ENCODE peak calls at places on chromosomes 2 and 18, in four cellular contexts. One of them, this sample, is unnamed.

GRCh38 chr2:232365621-232366321 is 12.8 kb upstream of the ALPP start:
- DNase-seq in tibial artery: no peak
- DNase-seq in hepatocyte: peak; percentile 63
- DNase-seq in neuronal stem cell: no peak
- DNase-seq in this sample: peak; percentile 35

GRCh38 chr2:115549731-115550130 is 1107.3 kb downstream of the DPP10 start:
- DNase-seq in tibial artery: no peak
- DNase-seq in hepatocyte: no peak
- DNase-seq in neuronal stem cell: no peak
- DNase-seq in this sample: no peak

GRCh38 chr18:35971661-35972196 is 750 bp upstream of the RMP24 start:
- DNase-seq in tibial artery: no peak
- DNase-seq in hepatocyte: peak; percentile 13
- DNase-seq in neuronal stem cell: no peak
- DNase-seq in this sample: no peak

GRCh38 chr2:199739413-199740110 is 111.4 kb downstream of the FTCDNL1 start:
- DNase-seq in tibial artery: peak; percentile 59
- DNase-seq in hepatocyte: peak; percentile 83
- DNase-seq in neuronal stem cell: peak; percentile 68
- DNase-seq in this sample: peak; percentile 69

GRCh38 chr2:19364014-19364413 is 5.6 kb upstream of the OSR1 start:
- DNase-seq in tibial artery: no peak
- DNase-seq in hepatocyte: no peak
- DNase-seq in neuronal stem cell: no peak
- DNase-seq in this sample: no peak

GRCh38 chr2:24274809-24275208 is 85.5 kb downstream of the ITSN2 start:
- DNase-seq in tibial artery: no peak
- DNase-seq in hepatocyte: no peak
- DNase-seq in neuronal stem cell: no peak
- DNase-seq in this sample: no peak

GRCh38 chr2:19861771-19862170 is 40.0 kb downstream of the TTC32 start:
- DNase-seq in tibial artery: no peak
- DNase-seq in hepatocyte: no peak
- DNase-seq in neuronal stem cell: no peak
- DNase-seq in this sample: no peak

GRCh38 chr18:24112874-24113615 is 25.8 kb upstream of the CABYR start:
- DNase-seq in tibial artery: no peak
- DNase-seq in hepatocyte: peak; percentile 77
- DNase-seq in neuronal stem cell: no peak
- DNase-seq in this sample: no peak

GRCh38 chr2:88680266-88680902 is 11.1 kb upstream of the RPIA start:
- DNase-seq in tibial artery: no peak
- DNase-seq in hepatocyte: no peak
- DNase-seq in neuronal stem cell: no peak
- DNase-seq in this sample: no peak

GRCh38 chr18:59926131-59926530 is 26.3 kb downstream of the PMAIP1 start:
- DNase-seq in tibial artery: no peak
- DNase-seq in hepatocyte: no peak
- DNase-seq in neuronal stem cell: no peak
- DNase-seq in this sample: no peak

GRCh38 chr2:237904806-237905599 is 45.6 kb downstream of the RAMP1 start:
- DNase-seq in tibial artery: peak; percentile 74
- DNase-seq in hepatocyte: no peak
- DNase-seq in neuronal stem cell: no peak
- DNase-seq in this sample: peak; percentile 81

GRCh38 chr2:61910603-61911002 is 5.1 kb downstream of the COMMD1 start:
- DNase-seq in tibial artery: no peak
- DNase-seq in hepatocyte: no peak
- DNase-seq in neuronal stem cell: no peak
- DNase-seq in this sample: no peak

GRCh38 chr18:54129448-54130134 is 94.9 kb downstream of the MBD2 start:
- DNase-seq in tibial artery: no peak
- DNase-seq in hepatocyte: no peak
- DNase-seq in neuronal stem cell: no peak
- DNase-seq in this sample: no peak

GRCh38 chr2:242064364-242065250 is 195.1 kb downstream of the RTP5 start:
- DNase-seq in tibial artery: no peak
- DNase-seq in hepatocyte: no peak
- DNase-seq in neuronal stem cell: no peak
- DNase-seq in this sample: no peak

GRCh38 chr2:217184242-217184641 is 324.4 kb upstream of the TNP1 start:
- DNase-seq in tibial artery: no peak
- DNase-seq in hepatocyte: no peak
- DNase-seq in neuronal stem cell: no peak
- DNase-seq in this sample: no peak

GRCh38 chr2:112155331-112156151 is 17.4 kb downstream of the FBLN7 start:
- DNase-seq in tibial artery: no peak
- DNase-seq in hepatocyte: no peak
- DNase-seq in neuronal stem cell: no peak
- DNase-seq in this sample: no peak

GRCh38 chr2:159553727-159554126 is 62.6 kb downstream of the BAZ2B start:
- DNase-seq in tibial artery: no peak
- DNase-seq in hepatocyte: no peak
- DNase-seq in neuronal stem cell: no peak
- DNase-seq in this sample: no peak

GRCh38 chr2:226977775-226978190 is 141.9 kb downstream of the RHBDD1 start:
- DNase-seq in tibial artery: no peak
- DNase-seq in hepatocyte: peak; percentile 19
- DNase-seq in neuronal stem cell: no peak
- DNase-seq in this sample: no peak

GRCh38 chr2:129849559-129850160 is 129.8 kb upstream of the RAB6C start:
- DNase-seq in tibial artery: no peak
- DNase-seq in hepatocyte: peak; percentile 84
- DNase-seq in neuronal stem cell: peak; percentile 73
- DNase-seq in this sample: peak; percentile 77

GRCh38 chr2:186641807-186642321 is 52.0 kb upstream of the FAM171B start:
- DNase-seq in tibial artery: no peak
- DNase-seq in hepatocyte: peak; percentile 74
- DNase-seq in neuronal stem cell: peak; percentile 17
- DNase-seq in this sample: peak; percentile 83

GRCh38 chr2:132446460-132446859 is 29.9 kb downstream of the GPR39 start:
- DNase-seq in tibial artery: no peak
- DNase-seq in hepatocyte: no peak
- DNase-seq in neuronal stem cell: no peak
- DNase-seq in this sample: no peak

GRCh38 chr18:6239716-6240115 is 175.0 kb downstream of the L3MBTL4 start:
- DNase-seq in tibial artery: no peak
- DNase-seq in hepatocyte: no peak
- DNase-seq in neuronal stem cell: no peak
- DNase-seq in this sample: no peak

GRCh38 chr2:8193686-8194615 is 487.9 kb upstream of the ID2 start:
- DNase-seq in tibial artery: no peak
- DNase-seq in hepatocyte: no peak
- DNase-seq in neuronal stem cell: peak; percentile 80
- DNase-seq in this sample: no peak

GRCh38 chr2:10918661-10919414 is 7.1 kb downstream of the KCNF1 start:
- DNase-seq in tibial artery: no peak
- DNase-seq in hepatocyte: no peak
- DNase-seq in neuronal stem cell: no peak
- DNase-seq in this sample: peak; percentile 64

GRCh38 chr2:186611526-186611925 is 21.7 kb downstream of the ITGAV start:
- DNase-seq in tibial artery: no peak
- DNase-seq in hepatocyte: no peak
- DNase-seq in neuronal stem cell: no peak
- DNase-seq in this sample: no peak

GRCh38 chr2:233032551-233033320 is at the start of gene NEU2:
- DNase-seq in tibial artery: no peak
- DNase-seq in hepatocyte: no peak
- DNase-seq in neuronal stem cell: no peak
- DNase-seq in this sample: no peak

GRCh38 chr2:60551241-60552095 is 2.0 kb downstream of the BCL11A start:
- DNase-seq in tibial artery: no peak
- DNase-seq in hepatocyte: peak; percentile 71
- DNase-seq in neuronal stem cell: no peak
- DNase-seq in this sample: peak; percentile 54

GRCh38 chr18:50877545-50878265 is 1.2 kb upstream of the ME2 start:
- DNase-seq in tibial artery: no peak
- DNase-seq in hepatocyte: no peak
- DNase-seq in neuronal stem cell: no peak
- DNase-seq in this sample: no peak

GRCh38 chr2:32752952-32753351 is 125.1 kb downstream of the TTC27 start:
- DNase-seq in tibial artery: no peak
- DNase-seq in hepatocyte: no peak
- DNase-seq in neuronal stem cell: no peak
- DNase-seq in this sample: peak; percentile 32

GRCh38 chr2:128754246-128754724 is 435.6 kb upstream of the HS6ST1 start:
- DNase-seq in tibial artery: no peak
- DNase-seq in hepatocyte: no peak
- DNase-seq in neuronal stem cell: no peak
- DNase-seq in this sample: peak; percentile 86

GRCh38 chr2:119644186-119644585 is 34.8 kb upstream of the TMEM177 start:
- DNase-seq in tibial artery: no peak
- DNase-seq in hepatocyte: no peak
- DNase-seq in neuronal stem cell: no peak
- DNase-seq in this sample: peak; percentile 70

GRCh38 chr18:49851624-49852023 is 38.3 kb upstream of the ACAA2 start:
- DNase-seq in tibial artery: no peak
- DNase-seq in hepatocyte: no peak
- DNase-seq in neuronal stem cell: no peak
- DNase-seq in this sample: no peak

GRCh38 chr18:35345460-35345921 is 1.3 kb upstream of the ZNF24 start:
- DNase-seq in tibial artery: no peak
- DNase-seq in hepatocyte: peak; percentile 41
- DNase-seq in neuronal stem cell: no peak
- DNase-seq in this sample: peak; percentile 70

GRCh38 chr2:118240276-118240675 is 152.0 kb downstream of the INSIG2 start:
- DNase-seq in tibial artery: no peak
- DNase-seq in hepatocyte: no peak
- DNase-seq in neuronal stem cell: no peak
- DNase-seq in this sample: no peak
- H3K4me1 ChIP-seq in tibial artery: no peaks in the 10 kb centered on the region
- H3K4me1 ChIP-seq in hepatocyte: no peaks in the 10 kb centered on the region
- H3K4me1 ChIP-seq in neuronal stem cell: no peaks in the 10 kb centered on the region
- H3K4me1 ChIP-seq in this sample: no peaks in the 10 kb centered on the region

GRCh38 chr2:54329482-54330225 is 73.6 kb upstream of the TSPYL6 start:
- DNase-seq in tibial artery: no peak
- DNase-seq in hepatocyte: peak; percentile 37
- DNase-seq in neuronal stem cell: no peak
- DNase-seq in this sample: peak; percentile 69
- H3K4me3 ChIP-seq in tibial artery: peak overlapping the region; percentile 79
- H3K4me3 ChIP-seq in hepatocyte: peak overlapping the region; percentile 39
- H3K4me3 ChIP-seq in neuronal stem cell: peak overlapping the region; percentile 80
- H3K4me3 ChIP-seq in this sample: peak overlapping the region; percentile 37

GRCh38 chr2:177635696-177636095 is 243.1 kb downstream of the AGPS start:
- DNase-seq in tibial artery: no peak
- DNase-seq in hepatocyte: no peak
- DNase-seq in neuronal stem cell: no peak
- DNase-seq in this sample: no peak

GRCh38 chr2:177636672-177637071 is 244.1 kb downstream of the AGPS start:
- DNase-seq in tibial artery: no peak
- DNase-seq in hepatocyte: no peak
- DNase-seq in neuronal stem cell: no peak
- DNase-seq in this sample: no peak

GRCh38 chr2:177631702-177632101 is 239.1 kb downstream of the AGPS start:
- DNase-seq in tibial artery: no peak
- DNase-seq in hepatocyte: no peak
- DNase-seq in neuronal stem cell: no peak
- DNase-seq in this sample: no peak

GRCh38 chr2:177633910-177634294 is 241.3 kb downstream of the AGPS start:
- DNase-seq in tibial artery: no peak
- DNase-seq in hepatocyte: no peak
- DNase-seq in neuronal stem cell: no peak
- DNase-seq in this sample: no peak

DNA sequence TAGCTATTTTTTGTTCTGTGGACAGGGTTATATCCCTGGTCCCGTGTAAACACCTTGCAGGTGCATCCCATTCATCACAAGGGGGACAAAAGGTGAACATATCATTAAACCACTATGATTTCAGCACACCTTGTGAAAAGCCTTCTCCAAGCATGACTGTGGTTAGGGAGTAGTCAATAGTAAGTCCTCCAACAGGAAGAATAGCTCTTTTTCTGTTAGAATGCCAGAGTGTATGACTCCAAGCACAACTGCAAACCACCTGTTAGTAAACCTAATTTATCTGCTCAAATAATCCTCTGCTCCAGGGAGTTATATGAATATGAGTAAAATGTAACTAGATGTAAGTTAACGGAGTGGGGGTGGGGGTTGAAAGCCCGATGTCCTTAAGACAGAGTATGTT is 240.5 kb downstream of the AGPS start:
- DNase-seq in tibial artery: no peak
- DNase-seq in hepatocyte: no peak
- DNase-seq in neuronal stem cell: no peak
- DNase-seq in this sample: no peak
- H3K4me1 ChIP-seq in tibial artery: no peaks in the 10 kb centered on the region
- H3K4me1 ChIP-seq in hepatocyte: no peaks in the 10 kb centered on the region
- H3K4me1 ChIP-seq in neuronal stem cell: no peaks in the 10 kb centered on the region
- H3K4me1 ChIP-seq in this sample: no peaks in the 10 kb centered on the region

DNA sequence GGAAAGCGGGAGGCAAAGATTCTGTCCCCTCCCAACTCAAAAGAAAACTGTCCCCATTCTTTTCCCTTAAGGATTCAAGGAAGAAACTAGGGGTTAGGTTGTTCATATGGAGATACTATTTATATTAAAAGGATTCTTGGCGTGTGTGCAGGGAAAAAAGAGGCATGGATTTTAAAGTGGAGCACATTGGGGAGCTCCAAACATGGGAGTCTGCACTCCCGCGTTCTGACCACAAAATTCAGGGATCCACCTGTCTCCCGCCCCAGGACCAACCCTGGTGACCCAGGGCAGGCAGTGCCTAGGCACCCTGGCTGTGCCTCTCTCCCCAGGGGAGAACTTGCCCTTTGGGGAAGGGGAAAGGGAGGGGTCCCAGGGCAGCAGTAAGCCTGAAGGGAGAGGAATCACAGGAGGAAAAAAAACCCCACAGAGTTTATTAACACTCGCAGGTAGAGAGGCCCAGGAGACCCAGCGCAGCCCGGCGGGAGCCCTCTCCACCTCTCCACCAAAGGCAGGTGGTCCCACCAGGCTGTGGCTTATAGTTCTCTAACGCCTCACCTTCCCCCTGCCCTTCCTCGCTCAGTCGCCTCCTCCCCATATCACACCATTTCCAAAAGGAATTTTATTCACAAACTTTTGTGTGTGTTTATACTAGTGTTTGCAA is 2.2 kb downstream of the PTGR3 start:
- DNase-seq in tibial artery: no peak
- DNase-seq in hepatocyte: no peak
- DNase-seq in neuronal stem cell: no peak
- DNase-seq in this sample: no peak
- H3K4me3 ChIP-seq in tibial artery: peak overlapping the region; percentile 83
- H3K4me3 ChIP-seq in hepatocyte: peak overlapping the region; percentile 97
- H3K4me3 ChIP-seq in neuronal stem cell: no peak overlapping the region
- H3K4me3 ChIP-seq in this sample: peak overlapping the region; percentile 97